ENCODE peak calls at places on chromosome 12, in seven cellular contexts. E, L, R, P, D, W and H are unnamed samples.

GRCh38 chr12:54596526-54596946 is 8.1 kb upstream of the PPP1R1A start:
- DNase-seq in E (peak; percentile 74), D (peak; percentile 29), P (no peak), L (peak; percentile 64), W (no peak), R (peak; percentile 54), H (peak; percentile 26)

GRCh38 chr12:48972213-48973021 is 882 bp upstream of the WNT10B start:
- DNase-seq in R (no peak), D (no peak), L (no peak), E (peak; percentile 55), P (no peak), W (no peak), H (peak; percentile 26)

GRCh38 chr12:22865822-22866221 is 240.9 kb downstream of the ETNK1 start:
- DNase-seq in L (no peak), P (no peak), W (no peak), D (no peak), R (no peak), E (no peak), H (no peak)

GRCh38 chr12:12976366-12976765 is 23.7 kb downstream of the HEBP1 start:
- DNase-seq in E (no peak), W (no peak), D (peak; percentile 81), L (no peak), P (peak; percentile 95), R (no peak), H (no peak)

GRCh38 chr12:107377596-107378385 is 284.4 kb upstream of the CRY1 start:
- DNase-seq in L (no peak), R (no peak), W (no peak), P (no peak), D (no peak), E (no peak), H (no peak)

GRCh38 chr12:64157610-64158009 is 64.5 kb downstream of the KICS2 start:
- DNase-seq in D (no peak), L (no peak), P (no peak), E (no peak), W (no peak), R (no peak), H (no peak)

GRCh38 chr12:6925239-6925542 is 2.6 kb upstream of the ATN1 start:
- DNase-seq in E (no peak), R (peak; percentile 69), L (no peak), D (no peak), W (no peak), P (no peak), H (no peak)

GRCh38 chr12:6551063-6551461 is 4.8 kb downstream of the IFFO1 start:
- DNase-seq in W (no peak), L (peak; percentile 55), D (no peak), E (no peak), P (no peak), R (no peak), H (no peak)

GRCh38 chr12:74889563-74890236 is 319.9 kb downstream of the KCNC2 start:
- DNase-seq in D (peak; percentile 15), E (no peak), W (no peak), L (no peak), P (no peak), R (peak; percentile 7), H (no peak)

GRCh38 chr12:116162071-116162470 is 115.4 kb downstream of the MED13L start:
- DNase-seq in P (no peak), D (no peak), W (no peak), E (no peak), L (no peak), R (peak; percentile 47), H (no peak)

GRCh38 chr12:123050331-123050809 is 69.9 kb downstream of the ARL6IP4 start:
- DNase-seq in W (no peak), P (no peak), E (no peak), D (no peak), R (peak; percentile 37), L (no peak), H (no peak)

GRCh38 chr12:53552346-53553327 is 45.4 kb upstream of the NPFF start:
- DNase-seq in R (no peak), P (no peak), E (no peak), W (no peak), L (no peak), D (no peak), H (no peak)

GRCh38 chr12:94263011-94263786 is 114.8 kb downstream of the PLXNC1 start:
- DNase-seq in P (no peak), W (no peak), E (peak; percentile 81), L (peak; percentile 33), R (no peak), D (no peak), H (peak; percentile 79)

GRCh38 chr12:3110579-3110978 is 33.4 kb downstream of the TSPAN9 start:
- DNase-seq in D (no peak), P (no peak), E (no peak), L (no peak), R (no peak), W (no peak), H (no peak)

GRCh38 chr12:105843989-105844768 is 294.6 kb downstream of the NUAK1 start:
- DNase-seq in E (no peak), R (no peak), L (no peak), D (peak; percentile 15), P (peak; percentile 11), W (no peak), H (no peak)

GRCh38 chr12:12214635-12215131 is 52.2 kb downstream of the LRP6 start:
- DNase-seq in W (no peak), L (no peak), D (no peak), P (no peak), R (no peak), E (no peak), H (no peak)

GRCh38 chr12:13135336-13136178 is 32.1 kb upstream of the GSG1 start:
- DNase-seq in W (no peak), P (peak; percentile 62), D (peak; percentile 16), E (no peak), R (no peak), L (no peak), H (no peak)

GRCh38 chr12:64452559-64453329 is 824 bp downstream of the TBK1 start:
- DNase-seq in R (peak; percentile 70), W (no peak), D (peak; percentile 41), L (peak; percentile 9), P (peak; percentile 67), E (no peak), H (no peak)

GRCh38 chr12:114820773-114821172 is 136.8 kb upstream of the TBX3 start:
- DNase-seq in W (no peak), E (no peak), D (no peak), R (peak; percentile 45), P (no peak), L (peak; percentile 47), H (no peak)

GRCh38 chr12:25496098-25496587 is 56.9 kb downstream of the LMNTD1 start:
- DNase-seq in R (no peak), D (no peak), P (no peak), E (no peak), W (no peak), L (no peak), H (no peak)

GRCh38 chr12:52524241-52524897 is 4.2 kb upstream of the KRT5 start:
- DNase-seq in E (no peak), D (no peak), L (no peak), W (no peak), R (no peak), P (no peak), H (no peak)

GRCh38 chr12:28899951-28900350 is 249.1 kb upstream of the FAR2 start:
- DNase-seq in P (peak; percentile 81), L (no peak), W (no peak), E (no peak), R (no peak), D (peak; percentile 78), H (no peak)